ENCODE peak calls at places on chromosomes 16 and 17, in six cellular contexts. Q, I, H, B, C and D are unnamed samples.
A peak's percentile ranks its signal among the peaks of the same experiment; 100 is the strongest.

GRCh38 chr16:59665618-59666220 is 931.6 kb upstream of the GOT2 start:
- ATAC-seq in Q (no peak), I (no peak), H (no peak), B (no peak), C (no peak), D (no peak)

GRCh38 chr16:54342001-54342776 is 55.6 kb upstream of the IRX3 start:
- ATAC-seq in Q (peak; percentile 14), I (no peak), H (no peak), B (no peak), C (peak; percentile 45), D (no peak)

GRCh38 chr17:81537343-81537855 is 9.2 kb downstream of the FSCN2 start:
- ATAC-seq in Q (peak; percentile 19), I (peak; percentile 68), H (peak; percentile 67), B (peak; percentile 75), C (peak; percentile 14), D (peak; percentile 49)

GRCh38 chr17:43952351-43952723 is 1.4 kb downstream of the PYY start:
- ATAC-seq in Q (no peak), I (peak; percentile 17), H (peak; percentile 14), B (no peak), C (peak; percentile 22), D (no peak)

GRCh38 chr16:47019563-47019962 is 46.1 kb upstream of the DNAJA2 start:
- ATAC-seq in Q (no peak), I (no peak), H (no peak), B (no peak), C (no peak), D (no peak)

GRCh38 chr17:27817731-27818130 is 17.4 kb upstream of the NOS2 start:
- ATAC-seq in Q (peak; percentile 47), I (no peak), H (no peak), B (no peak), C (no peak), D (no peak)

GRCh38 chr16:69918241-69918640 is 32.9 kb upstream of the CLEC18A start:
- ATAC-seq in Q (no peak), I (no peak), H (no peak), B (no peak), C (peak; percentile 12), D (no peak)

GRCh38 chr16:81492307-81492706 is 47.7 kb downstream of the CMIP start:
- ATAC-seq in Q (no peak), I (no peak), H (no peak), B (no peak), C (no peak), D (no peak)

GRCh38 chr17:75550139-75550465 is 24.6 kb downstream of the LLGL2 start:
- ATAC-seq in Q (no peak), I (peak; percentile 2), H (no peak), B (no peak), C (peak; percentile 26), D (no peak)

GRCh38 chr16:72787519-72788268 is 260.2 kb downstream of the ZFHX3 start:
- ATAC-seq in Q (peak; percentile 45), I (peak; percentile 26), H (no peak), B (peak; percentile 92), C (peak; percentile 91), D (peak; percentile 91)

GRCh38 chr17:78748048-78748729 is 33.9 kb downstream of the CYTH1 start:
- ATAC-seq in Q (no peak), I (peak; percentile 82), H (no peak), B (peak; percentile 81), C (peak; percentile 55), D (no peak)

GRCh38 chr16:12113581-12114375 is 137.2 kb downstream of the SNX29 start:
- ATAC-seq in Q (no peak), I (no peak), H (no peak), B (no peak), C (no peak), D (no peak)

GRCh38 chr16:89232107-89232506 is 14.6 kb downstream of the ZNF778 start:
- ATAC-seq in Q (no peak), I (peak; percentile 97), H (no peak), B (no peak), C (no peak), D (no peak)

GRCh38 chr17:4232168-4232813 is 31.5 kb downstream of the ANKFY1 start:
- ATAC-seq in Q (no peak), I (no peak), H (no peak), B (no peak), C (peak; percentile 62), D (no peak)

GRCh38 chr17:705863-706262 is 8.8 kb downstream of the VPS53 start:
- ATAC-seq in Q (no peak), I (no peak), H (no peak), B (no peak), C (no peak), D (no peak)

GRCh38 chr16:11669380-11670146 is 1.3 kb downstream of the SNN start:
- ATAC-seq in Q (no peak), I (peak; percentile 10), H (no peak), B (peak; percentile 60), C (peak; percentile 58), D (peak; percentile 16)

GRCh38 chr17:2212328-2212981 is 91.1 kb downstream of the SMG6 start:
- ATAC-seq in Q (no peak), I (no peak), H (no peak), B (no peak), C (peak; percentile 57), D (peak; percentile 76)

GRCh38 chr16:47470810-47471209 is 9.7 kb downstream of the PHKB start:
- ATAC-seq in Q (no peak), I (peak; percentile 96), H (no peak), B (no peak), C (no peak), D (no peak)

GRCh38 chr17:40349477-40350409 is 14.8 kb downstream of the GJD3 start:
- ATAC-seq in Q (no peak), I (no peak), H (no peak), B (no peak), C (no peak), D (no peak)

GRCh38 chr17:62819511-62820221 is 11.6 kb upstream of the MARCHF10 start:
- ATAC-seq in Q (peak; percentile 98), I (peak; percentile 93), H (no peak), B (no peak), C (peak; percentile 97), D (peak; percentile 94)

GRCh38 chr16:79721186-79721745 is 120.7 kb upstream of the MAF start:
- ATAC-seq in Q (no peak), I (no peak), H (no peak), B (no peak), C (no peak), D (no peak)

GRCh38 chr17:77995146-77995852 is 36.8 kb downstream of the TNRC6C start:
- ATAC-seq in Q (no peak), I (no peak), H (no peak), B (no peak), C (no peak), D (peak; percentile 70)

GRCh38 chr16:53732296-53732929 is 28.5 kb downstream of the FTO start:
- ATAC-seq in Q (peak; percentile 93), I (no peak), H (no peak), B (no peak), C (no peak), D (no peak)

GRCh38 chr16:4663756-4664465 is 29.5 kb upstream of the NUDT16L1 start:
- ATAC-seq in Q (no peak), I (peak; percentile 83), H (peak; percentile 47), B (no peak), C (peak; percentile 59), D (peak; percentile 23)

GRCh38 chr16:23353440-23353839 is 51.3 kb downstream of the SCNN1B start:
- ATAC-seq in Q (no peak), I (no peak), H (peak; percentile 85), B (peak; percentile 78), C (no peak), D (no peak)

GRCh38 chr17:70969540-70970034 is 800.3 kb downstream of the KCNJ2 start:
- ATAC-seq in Q (no peak), I (no peak), H (no peak), B (no peak), C (no peak), D (no peak)

GRCh38 chr17:57524790-57525543 is 220.1 kb downstream of the CCDC182 start:
- ATAC-seq in Q (no peak), I (peak; percentile 43), H (no peak), B (peak; percentile 51), C (no peak), D (no peak)

GRCh38 chr16:74982303-74982702 is 2.6 kb downstream of the WDR59 start:
- ATAC-seq in Q (no peak), I (no peak), H (no peak), B (no peak), C (no peak), D (no peak)

DNA sequence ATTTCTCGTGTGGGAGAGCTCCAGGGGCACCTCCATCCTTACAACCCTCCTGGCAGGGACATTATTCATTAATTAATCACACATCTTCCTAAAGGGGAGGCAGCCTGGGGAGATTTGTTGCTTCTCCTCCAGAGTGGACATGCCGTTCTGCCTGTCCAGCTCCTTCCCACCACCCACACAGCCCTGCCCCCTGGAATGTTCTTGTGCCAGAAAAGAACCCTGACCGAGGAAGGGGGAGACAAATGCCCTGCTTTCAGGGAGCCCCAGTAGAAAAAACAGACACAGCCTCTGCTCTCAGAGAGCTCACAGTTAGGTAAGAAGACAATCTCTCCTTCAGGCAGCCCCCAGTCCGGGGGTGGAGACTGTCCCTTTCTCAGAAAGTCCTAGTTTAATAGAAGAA is 8.5 kb upstream of the KIF18B start:
- ATAC-seq in Q (no peak), I (no peak), H (no peak), B (no peak), C (no peak), D (no peak)
- TF ChIP-seq EP300 in Q (no peak), I (no peak), H (no peak), B (no peak), C (no peak), D (no peak)

GRCh38 chr17:16440814-16441629 is 25.7 kb downstream of the TRPV2 start:
- ATAC-seq in Q (no peak), I (no peak), H (no peak), B (no peak), C (no peak), D (no peak)
- TF ChIP-seq CTCF in Q (no peak), I (no peak), H (no peak), B (no peak), C (no peak), D (no peak)

GRCh38 chr16:85759136-85759535 is 8.2 kb upstream of the C16orf74 start:
- ATAC-seq in Q (no peak), I (no peak), H (no peak), B (peak; percentile 9), C (peak; percentile 51), D (no peak)
- TF ChIP-seq EP300 in Q (no peak), I (no peak), H (no peak), B (no peak), C (no peak), D (no peak)

GRCh38 chr17:63943745-63944144 is 11.6 kb upstream of the CD79B start:
- ATAC-seq in Q (no peak), I (no peak), H (no peak), B (no peak), C (no peak), D (no peak)
- TF ChIP-seq CTCF in Q (no peak), I (no peak), H (no peak), B (no peak), C (no peak), D (no peak)

GRCh38 chr17:42422958-42423712 is at the start of gene CAVIN1:
- ATAC-seq in Q (peak; percentile 71), I (peak; percentile 84), H (peak; percentile 88), B (peak; percentile 51), C (peak; percentile 91), D (peak; percentile 93)
- TF ChIP-seq EP300 in Q (no peak), I (no peak), H (no peak), B (no peak), C (no peak), D (no peak)